ENCODE peak calls at places on chromosomes 3 and 15, in five cellular contexts. B, P, T, O and Z are unnamed samples.

GRCh38 chr3:45927881-45928280 is 15.4 kb upstream of the CXCR6 start:
- DNase-seq in B (peak), P (no peak), T (no peak), O (no peak), Z (no peak)

GRCh38 chr3:48367201-48367600 is 4.8 kb upstream of the FBXW12 start:
- DNase-seq in B (no peak), P (no peak), T (no peak), O (no peak), Z (no peak)

GRCh38 chr15:87215100-87215499 is 1041.4 kb downstream of the NTRK3 start:
- DNase-seq in B (no peak), P (no peak), T (no peak), O (no peak), Z (no peak)

GRCh38 chr3:187799942-187800637 is 54.8 kb upstream of the BCL6 start:
- DNase-seq in B (peak), P (no peak), T (no peak), O (no peak), Z (no peak)

GRCh38 chr15:26806574-26806973 is 33.7 kb upstream of the GABRB3 start:
- DNase-seq in B (no peak), P (no peak), T (no peak), O (no peak), Z (no peak)

GRCh38 chr3:105827959-105828358 is 40.9 kb downstream of the CBLB start:
- DNase-seq in B (peak), P (peak), T (no peak), O (peak), Z (peak)

GRCh38 chr15:94040523-94041248 is 190.7 kb upstream of the MCTP2 start:
- DNase-seq in B (no peak), P (no peak), T (no peak), O (no peak), Z (no peak)

GRCh38 chr3:177410734-177411133 is 213.5 kb upstream of the TBL1XR1 start:
- DNase-seq in B (no peak), P (no peak), T (no peak), O (no peak), Z (no peak)

GRCh38 chr3:169694117-169694516 is 30.6 kb upstream of the MECOM start:
- DNase-seq in B (peak), P (no peak), T (no peak), O (no peak), Z (no peak)

GRCh38 chr3:53130179-53131135 is at the start of gene RFT1:
- DNase-seq in B (peak), P (peak), T (peak), O (peak), Z (peak)

GRCh38 chr3:71662056-71662455 is 63.1 kb downstream of the EIF4E3 start:
- DNase-seq in B (no peak), P (no peak), T (no peak), O (no peak), Z (no peak)

GRCh38 chr3:140219923-140220452 is 285.0 kb downstream of the CLSTN2 start:
- DNase-seq in B (no peak), P (no peak), T (no peak), O (no peak), Z (no peak)

GRCh38 chr3:125350597-125350996 is 24.5 kb downstream of the ZNF148 start:
- DNase-seq in B (no peak), P (no peak), T (no peak), O (no peak), Z (no peak)

GRCh38 chr15:79394231-79394630 is 37.9 kb upstream of the MINAR1 start:
- DNase-seq in B (peak), P (no peak), T (no peak), O (no peak), Z (no peak)

GRCh38 chr3:145936986-145937385 is 224.0 kb downstream of the PLOD2 start:
- DNase-seq in B (no peak), P (no peak), T (no peak), O (no peak), Z (no peak)

GRCh38 chr3:70516081-70516480 is 203.6 kb upstream of the MDFIC2 start:
- DNase-seq in B (no peak), P (no peak), T (no peak), O (no peak), Z (no peak)

GRCh38 chr3:11306815-11307589 is 34.8 kb downstream of the ATG7 start:
- DNase-seq in B (peak), P (no peak), T (no peak), O (no peak), Z (no peak)

GRCh38 chr3:110016235-110016634 is 678.9 kb upstream of the DPPA4 start:
- DNase-seq in B (no peak), P (no peak), T (no peak), O (no peak), Z (no peak)

GRCh38 chr3:87047857-87048256 is 56.9 kb upstream of the VGLL3 start:
- DNase-seq in B (no peak), P (no peak), T (no peak), O (no peak), Z (no peak)

GRCh38 chr3:143090486-143090885 is 29.1 kb upstream of the CHST2 start:
- DNase-seq in B (no peak), P (no peak), T (no peak), O (no peak), Z (no peak)

GRCh38 chr15:51281368-51281967 is 56.9 kb downstream of the CYP19A1 start:
- DNase-seq in B (peak), P (no peak), T (peak), O (peak), Z (no peak)

GRCh38 chr3:110929811-110930210 is 141.8 kb upstream of the NECTIN3 start:
- DNase-seq in B (peak), P (no peak), T (no peak), O (no peak), Z (no peak)

GRCh38 chr3:128427175-128427857 is 39.4 kb downstream of the DNAJB8 start:
- DNase-seq in B (no peak), P (no peak), T (no peak), O (no peak), Z (peak)

GRCh38 chr3:190666801-190667200 is 152.9 kb downstream of the IL1RAP start:
- DNase-seq in B (no peak), P (no peak), T (no peak), O (no peak), Z (no peak)

GRCh38 chr3:94776401-94776915 is 713.6 kb downstream of the NSUN3 start:
- DNase-seq in B (no peak), P (no peak), T (no peak), O (no peak), Z (no peak)

GRCh38 chr3:196122021-196122687 is 40.3 kb upstream of the TFRC start:
- DNase-seq in B (peak), P (peak), T (no peak), O (no peak), Z (no peak)

GRCh38 chr3:143123353-143123974 is 3.9 kb downstream of the CHST2 start:
- DNase-seq in B (no peak), P (no peak), T (no peak), O (no peak), Z (no peak)

GRCh38 chr15:68023307-68024101 is 30.6 kb upstream of the PIAS1 start:
- DNase-seq in B (no peak), P (peak), T (no peak), O (no peak), Z (no peak)

GRCh38 chr3:24401811-24402185 is 92.9 kb downstream of the THRB start:
- DNase-seq in B (no peak), P (no peak), T (no peak), O (no peak), Z (no peak)

GRCh38 chr3:58357402-58357801 is 24.7 kb downstream of the PXK start:
- DNase-seq in B (peak), P (no peak), T (no peak), O (no peak), Z (no peak)

DNA sequence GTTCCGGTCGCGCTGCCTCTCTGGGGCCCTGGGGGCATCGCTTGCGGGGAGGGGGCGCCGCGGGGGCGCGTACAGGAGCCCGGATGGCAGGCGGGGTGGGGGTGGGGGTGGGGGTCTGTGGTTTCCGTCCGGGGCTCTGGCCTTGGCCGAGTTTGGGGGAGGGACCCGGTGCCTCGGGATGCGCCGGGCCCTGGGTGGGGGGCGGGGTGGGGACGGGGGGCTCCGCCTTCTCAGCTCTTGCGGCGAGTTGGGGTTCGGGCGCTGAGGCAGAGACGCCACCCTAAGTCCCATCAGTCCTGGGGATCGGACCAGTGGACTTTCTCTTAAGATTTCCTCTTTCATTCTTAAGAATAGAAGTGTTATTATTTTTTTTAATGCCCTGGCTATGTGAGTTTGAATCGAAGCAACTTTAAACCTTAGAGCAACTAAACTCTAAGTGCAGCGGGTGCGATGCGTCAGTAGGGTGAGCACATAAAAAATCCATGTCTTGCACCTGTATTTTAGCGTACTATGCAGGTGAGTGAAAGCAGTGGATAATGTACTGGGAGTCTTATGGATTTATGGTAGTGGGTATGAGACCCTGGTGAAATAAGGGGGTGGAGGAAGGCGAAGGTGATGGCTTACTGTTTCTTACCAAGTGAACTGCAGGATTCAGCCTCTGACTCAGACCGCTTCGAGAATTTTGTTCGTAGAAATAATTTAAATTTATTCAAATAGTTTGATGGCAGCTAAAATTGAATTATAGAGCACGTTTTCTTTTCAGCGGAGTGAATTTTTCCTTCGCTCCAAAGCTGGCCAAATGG is 762 bp downstream of the CTNNB1 start:
- DNase-seq in B (no peak), P (peak), T (no peak), O (peak), Z (no peak)
- H3K14ac ChIP-seq in B (peak), P (peak), T (peak), O (no peak), Z (peak)

GRCh38 chr3:150411971-150412370 is 3.9 kb downstream of the TSC22D2 start:
- DNase-seq in B (peak), P (no peak), T (no peak), O (no peak), Z (no peak)

GRCh38 chr3:150411106-150411460 is 3.0 kb downstream of the TSC22D2 start:
- DNase-seq in B (no peak), P (no peak), T (no peak), O (no peak), Z (no peak)

GRCh38 chr3:150409527-150410310 is 1.6 kb downstream of the TSC22D2 start:
- DNase-seq in B (peak), P (peak), T (peak), O (peak), Z (no peak)

GRCh38 chr3:150409125-150409526 is 1.0 kb downstream of the TSC22D2 start:
- DNase-seq in B (no peak), P (no peak), T (no peak), O (no peak), Z (no peak)

DNA sequence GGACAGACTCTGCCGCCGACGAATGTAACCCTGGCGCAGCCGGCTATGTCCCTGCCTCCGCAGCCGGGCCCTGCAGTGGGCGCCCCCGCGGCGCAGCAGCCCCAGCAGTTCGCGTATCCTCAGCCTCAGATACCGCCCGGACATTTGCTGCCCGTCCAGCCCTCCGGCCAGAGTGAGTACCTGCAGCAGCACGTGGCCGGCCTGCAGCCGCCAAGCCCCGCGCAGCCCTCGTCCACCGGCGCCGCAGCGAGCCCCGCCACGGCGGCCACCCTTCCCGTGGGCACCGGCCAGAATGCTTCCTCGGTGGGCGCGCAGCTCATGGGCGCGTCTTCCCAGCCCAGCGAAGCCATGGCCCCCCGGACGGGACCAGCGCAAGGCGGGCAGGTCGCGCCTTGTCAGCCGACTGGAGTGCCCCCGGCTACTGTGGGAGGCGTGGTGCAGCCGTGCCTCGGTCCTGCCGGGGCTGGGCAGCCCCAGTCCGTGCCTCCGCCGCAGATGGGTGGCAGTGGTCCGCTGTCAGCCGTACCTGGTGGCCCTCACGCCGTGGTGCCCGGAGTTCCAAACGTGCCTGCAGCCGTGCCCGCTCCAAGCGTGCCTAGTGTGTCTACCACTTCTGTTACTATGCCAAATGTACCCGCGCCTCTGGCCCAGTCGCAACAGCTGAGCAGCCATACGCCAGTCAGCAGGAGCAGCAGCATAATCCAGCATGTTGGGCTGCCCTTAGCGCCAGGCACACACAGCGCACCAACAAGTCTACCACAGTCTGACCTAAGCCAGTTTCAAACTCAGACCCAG is 2.4 kb downstream of the TSC22D2 start:
- DNase-seq in B (peak), P (no peak), T (no peak), O (peak), Z (no peak)
- H3K14ac ChIP-seq in B (peak), P (peak), T (peak), O (no peak), Z (no peak)

GRCh38 chr15:75727031-75727531 is 14.4 kb upstream of the CSPG4 start:
- DNase-seq in B (no peak), P (no peak), T (no peak), O (no peak), Z (no peak)

GRCh38 chr15:75729304-75730069 is 16.8 kb upstream of the CSPG4 start:
- DNase-seq in B (no peak), P (no peak), T (no peak), O (no peak), Z (no peak)

GRCh38 chr15:75725021-75725718 is 12.5 kb upstream of the CSPG4 start:
- DNase-seq in B (no peak), P (no peak), T (no peak), O (no peak), Z (no peak)

GRCh38 chr15:75725719-75726607 is 13.3 kb upstream of the CSPG4 start:
- DNase-seq in B (no peak), P (peak), T (no peak), O (no peak), Z (no peak)

DNA sequence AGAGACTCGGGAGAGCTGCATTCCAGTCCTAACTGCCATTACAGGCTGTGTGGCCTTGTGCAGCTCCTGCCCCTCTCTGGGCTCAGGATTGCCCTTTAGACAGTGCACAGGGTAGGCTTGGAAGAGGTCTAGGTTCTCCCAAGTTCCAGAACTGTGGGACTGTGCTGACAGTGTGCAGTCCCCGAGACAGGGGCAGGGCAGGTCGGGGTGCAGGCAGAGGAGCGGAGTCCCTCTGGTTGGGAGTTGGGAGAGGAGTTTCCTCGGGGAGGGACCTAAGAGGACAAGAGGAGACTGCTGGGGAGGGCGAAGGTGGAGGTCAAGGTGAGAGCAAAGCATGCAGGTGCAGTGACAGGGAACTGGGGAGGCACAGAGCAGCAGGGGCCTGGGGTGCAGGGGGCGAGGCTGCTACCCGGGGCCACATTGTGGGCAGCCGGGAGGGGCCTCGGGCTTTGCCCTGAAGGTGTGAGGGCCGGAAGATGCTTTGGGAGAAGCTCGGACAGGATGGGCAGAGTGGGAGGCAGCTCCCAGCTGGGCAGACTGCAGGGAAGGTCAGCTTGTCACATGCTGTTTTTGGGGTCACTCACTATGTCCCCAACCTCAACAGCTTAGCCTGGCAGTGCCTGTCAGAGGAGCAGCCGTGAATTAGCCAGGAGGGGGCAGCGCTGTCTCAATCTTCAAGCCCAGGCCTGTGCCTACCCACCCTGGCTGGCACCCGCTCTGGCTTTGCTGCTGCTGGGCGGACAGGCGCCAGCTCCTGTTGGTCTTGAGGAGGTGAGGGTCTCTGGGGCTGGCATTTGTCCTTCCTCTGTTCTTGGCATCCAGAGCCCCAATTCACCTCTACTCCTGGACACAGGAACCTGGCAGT is 15.4 kb upstream of the CSPG4 start:
- DNase-seq in B (no peak), P (no peak), T (no peak), O (peak), Z (peak)
- H3K14ac ChIP-seq in B (no peak), P (no peak), T (peak), O (no peak), Z (no peak)

DNA sequence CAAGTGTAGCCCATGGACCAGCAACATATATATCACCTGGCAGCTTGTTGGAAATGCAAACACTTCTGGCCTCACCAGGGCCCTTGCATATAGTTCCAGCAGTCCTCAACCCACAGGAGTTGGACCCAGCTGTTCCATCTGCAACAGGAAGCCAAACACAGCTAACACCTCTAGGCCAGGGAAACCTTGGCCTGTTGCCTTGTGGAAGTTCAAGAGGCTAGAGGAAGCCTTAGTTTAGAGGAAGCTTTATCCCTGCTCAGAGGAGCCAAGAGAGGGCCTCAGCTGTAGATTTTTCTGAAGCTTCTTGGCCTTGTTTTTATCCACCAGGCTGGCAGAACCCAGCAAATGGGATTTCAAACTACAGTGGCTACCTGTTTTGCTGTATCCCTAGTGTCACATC is 11.4 kb downstream of the FHIT start:
- DNase-seq in B (no peak), P (no peak), T (no peak), O (no peak), Z (no peak)
- H3K14ac ChIP-seq in B (no peak), P (no peak), T (no peak), O (no peak), Z (no peak)

GRCh38 chr15:90998737-90999136 is 4.4 kb upstream of the PRC1 start:
- DNase-seq in B (no peak), P (no peak), T (no peak), O (no peak), Z (no peak)

GRCh38 chr15:90991587-90992285 is 2.6 kb downstream of the PRC1 start:
- DNase-seq in B (no peak), P (no peak), T (no peak), O (no peak), Z (no peak)

GRCh38 chr15:90994417-90995311 is at the start of gene PRC1:
- DNase-seq in B (peak), P (peak), T (peak), O (peak), Z (peak)

GRCh38 chr15:90990446-90990845 is 3.9 kb downstream of the PRC1 start:
- DNase-seq in B (no peak), P (no peak), T (no peak), O (no peak), Z (no peak)

DNA sequence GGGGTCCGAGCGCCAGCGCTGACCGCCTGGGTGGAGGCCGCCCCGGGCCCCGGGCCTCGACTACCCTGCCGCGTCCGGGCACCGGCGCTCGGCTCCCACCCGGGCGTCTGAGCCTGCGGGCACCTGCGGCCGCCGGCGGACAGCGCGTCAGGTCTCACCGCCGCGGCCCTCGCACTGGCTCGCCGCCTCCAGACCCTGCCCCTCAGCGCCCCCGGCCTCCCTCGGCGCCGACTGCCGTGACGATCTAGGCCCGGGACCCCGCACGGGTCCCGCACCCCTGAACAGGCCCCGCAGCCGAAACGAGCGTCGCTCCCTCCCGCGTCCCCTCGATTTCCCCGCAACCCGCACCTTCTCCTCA is 297 bp downstream of the PRC1 start:
- DNase-seq in B (no peak), P (peak), T (peak), O (no peak), Z (no peak)
- H3K14ac ChIP-seq in B (peak), P (peak), T (peak), O (peak), Z (no peak)

GRCh38 chr3:150847433-150847832 is 57.8 kb downstream of the MINDY4B start:
- DNase-seq in B (no peak), P (no peak), T (no peak), O (no peak), Z (no peak)
- H3K14ac ChIP-seq in B (no peak), P (no peak), T (no peak), O (no peak), Z (no peak)